ENCODE peak calls at places on chromosome 20, in four cellular contexts. Z is uterus, B is psoas muscle, X is left ventricle myocardium inferior. Y is an unnamed sample.
A peak's percentile ranks its signal among the peaks of the same experiment; 100 is the strongest.

GRCh38 chr20:59884494-59884893 is 48.9 kb downstream of the SYCP2 start:
- DNase-seq in Z (no peak), B (no peak), X (no peak), Y (no peak)

GRCh38 chr20:33657704-33658095 is 4.4 kb upstream of the C20orf144 start:
- DNase-seq in Z (no peak), B (no peak), X (peak; percentile 9), Y (peak; percentile 63)

GRCh38 chr20:34538671-34539123 is 19.8 kb upstream of the MAP1LC3A start:
- DNase-seq in Z (peak; percentile 33), B (peak; percentile 76), X (peak; percentile 48), Y (peak; percentile 81)

GRCh38 chr20:18754030-18754659 is 59.4 kb upstream of the SCP2D1 start:
- DNase-seq in Z (no peak), B (no peak), X (no peak), Y (no peak)

GRCh38 chr20:43969069-43969468 is 54.4 kb downstream of the TOX2 start:
- DNase-seq in Z (no peak), B (no peak), X (no peak), Y (no peak)

GRCh38 chr20:39800548-39800947 is 838.4 kb downstream of the DHX35 start:
- DNase-seq in Z (peak; percentile 25), B (peak; percentile 65), X (peak; percentile 56), Y (no peak)

GRCh38 chr20:42589976-42590639 is 599.6 kb downstream of the PTPRT start:
- DNase-seq in Z (no peak), B (no peak), X (no peak), Y (no peak)

GRCh38 chr20:5863040-5863811 is 87.1 kb downstream of the TRMT6 start:
- DNase-seq in Z (peak; percentile 15), B (peak; percentile 67), X (peak; percentile 15), Y (peak; percentile 76)

GRCh38 chr20:56324806-56325205 is 34.0 kb upstream of the FAM210B start:
- DNase-seq in Z (no peak), B (no peak), X (no peak), Y (no peak)

GRCh38 chr20:57656821-57657536 is 36.8 kb upstream of the ZBP1 start:
- DNase-seq in Z (peak; percentile 15), B (peak; percentile 44), X (peak; percentile 13), Y (peak; percentile 61)

GRCh38 chr20:23583526-23583925 is 15.2 kb upstream of the CST9L start:
- DNase-seq in Z (no peak), B (no peak), X (no peak), Y (no peak)

GRCh38 chr20:59004763-59005522 is 2.1 kb downstream of the CTSZ start:
- DNase-seq in Z (no peak), B (peak; percentile 73), X (peak; percentile 61), Y (peak; percentile 94)

GRCh38 chr20:44038681-44039123 is 124.0 kb downstream of the TOX2 start:
- DNase-seq in Z (no peak), B (no peak), X (no peak), Y (peak; percentile 61)

GRCh38 chr20:48794360-48794759 is 33.4 kb downstream of the PREX1 start:
- DNase-seq in Z (no peak), B (no peak), X (no peak), Y (peak; percentile 71)

GRCh38 chr20:34771680-34772081 is 53.8 kb downstream of the NCOA6 start:
- DNase-seq in Z (no peak), B (no peak), X (no peak), Y (no peak)

GRCh38 chr20:479487-479886 is 17.2 kb upstream of the TBC1D20 start:
- DNase-seq in Z (no peak), B (no peak), X (no peak), Y (no peak)

GRCh38 chr20:11965602-11966001 is 47.9 kb downstream of the BTBD3 start:
- DNase-seq in Z (no peak), B (no peak), X (no peak), Y (no peak)

GRCh38 chr20:38130687-38131587 is 34.1 kb downstream of the TGM2 start:
- DNase-seq in Z (no peak), B (peak; percentile 26), X (no peak), Y (peak; percentile 51)

GRCh38 chr20:33789109-33789857 is 21.9 kb upstream of the CHMP4B start:
- DNase-seq in Z (peak; percentile 79), B (peak; percentile 28), X (no peak), Y (no peak)

GRCh38 chr20:23193985-23194384 is 107.9 kb upstream of the CD93 start:
- DNase-seq in Z (no peak), B (no peak), X (no peak), Y (no peak)

GRCh38 chr20:38935285-38935684 is 9.1 kb downstream of the FAM83D start:
- DNase-seq in Z (no peak), B (no peak), X (no peak), Y (no peak)

GRCh38 chr20:23404196-23404595 is 17.1 kb downstream of the NAPB start:
- DNase-seq in Z (no peak), B (no peak), X (no peak), Y (no peak)

GRCh38 chr20:40948352-40949267 is 80.0 kb upstream of the TOP1 start:
- DNase-seq in Z (no peak), B (no peak), X (no peak), Y (no peak)

GRCh38 chr20:12660918-12661317 is 347.9 kb upstream of the SPTLC3 start:
- DNase-seq in Z (no peak), B (no peak), X (no peak), Y (no peak)

GRCh38 chr20:21557246-21557982 is 43.5 kb upstream of the NKX2-2 start:
- DNase-seq in Z (no peak), B (no peak), X (no peak), Y (no peak)

GRCh38 chr20:21554985-21555384 is 41.1 kb upstream of the NKX2-2 start:
- DNase-seq in Z (no peak), B (no peak), X (no peak), Y (no peak)

GRCh38 chr20:21556398-21556797 is 42.5 kb upstream of the NKX2-2 start:
- DNase-seq in Z (no peak), B (no peak), X (no peak), Y (no peak)

GRCh38 chr20:21554376-21554890 is 40.6 kb upstream of the NKX2-2 start:
- DNase-seq in Z (no peak), B (no peak), X (no peak), Y (no peak)

DNA sequence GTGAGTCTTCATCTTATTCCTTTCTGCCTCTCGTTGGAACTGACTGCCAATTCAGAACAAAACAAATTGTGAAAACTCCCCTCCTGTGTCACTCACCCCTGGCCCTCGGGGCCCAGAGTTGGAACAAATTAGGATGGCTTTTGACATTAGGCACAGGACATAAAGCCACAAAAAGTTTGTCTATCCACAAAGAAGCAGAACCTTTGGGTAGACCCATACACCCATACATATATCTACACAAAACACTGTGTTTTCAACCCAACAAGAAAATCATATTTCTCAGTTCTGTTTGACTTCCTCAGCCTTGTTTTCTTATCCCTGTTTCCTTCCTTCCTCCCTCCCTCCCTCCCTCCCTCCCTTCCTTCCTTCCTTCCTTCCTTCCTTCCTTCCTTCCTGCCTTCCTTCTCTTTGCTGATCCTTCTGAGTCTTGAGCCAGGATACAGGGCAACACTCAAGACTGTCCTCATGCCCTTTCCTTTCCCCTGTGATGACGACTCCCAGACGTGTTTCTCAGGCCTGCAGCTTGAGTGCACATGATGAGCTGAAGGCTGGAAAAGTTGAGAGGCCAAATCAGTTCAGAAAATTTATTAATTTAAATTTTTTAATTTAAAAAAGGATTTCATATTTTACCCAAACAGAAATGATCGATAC is 41.7 kb upstream of the NKX2-2 start:
- DNase-seq in Z (no peak), B (no peak), X (no peak), Y (no peak)
- H3K27me3 ChIP-seq in Z (no peaks in the 10 kb centered on the region), B (peaks cover 5% of the 10 kb centered on the region), X (peaks cover 83% of the 10 kb centered on the region), Y (peaks cover 7% of the 10 kb centered on the region)

DNA sequence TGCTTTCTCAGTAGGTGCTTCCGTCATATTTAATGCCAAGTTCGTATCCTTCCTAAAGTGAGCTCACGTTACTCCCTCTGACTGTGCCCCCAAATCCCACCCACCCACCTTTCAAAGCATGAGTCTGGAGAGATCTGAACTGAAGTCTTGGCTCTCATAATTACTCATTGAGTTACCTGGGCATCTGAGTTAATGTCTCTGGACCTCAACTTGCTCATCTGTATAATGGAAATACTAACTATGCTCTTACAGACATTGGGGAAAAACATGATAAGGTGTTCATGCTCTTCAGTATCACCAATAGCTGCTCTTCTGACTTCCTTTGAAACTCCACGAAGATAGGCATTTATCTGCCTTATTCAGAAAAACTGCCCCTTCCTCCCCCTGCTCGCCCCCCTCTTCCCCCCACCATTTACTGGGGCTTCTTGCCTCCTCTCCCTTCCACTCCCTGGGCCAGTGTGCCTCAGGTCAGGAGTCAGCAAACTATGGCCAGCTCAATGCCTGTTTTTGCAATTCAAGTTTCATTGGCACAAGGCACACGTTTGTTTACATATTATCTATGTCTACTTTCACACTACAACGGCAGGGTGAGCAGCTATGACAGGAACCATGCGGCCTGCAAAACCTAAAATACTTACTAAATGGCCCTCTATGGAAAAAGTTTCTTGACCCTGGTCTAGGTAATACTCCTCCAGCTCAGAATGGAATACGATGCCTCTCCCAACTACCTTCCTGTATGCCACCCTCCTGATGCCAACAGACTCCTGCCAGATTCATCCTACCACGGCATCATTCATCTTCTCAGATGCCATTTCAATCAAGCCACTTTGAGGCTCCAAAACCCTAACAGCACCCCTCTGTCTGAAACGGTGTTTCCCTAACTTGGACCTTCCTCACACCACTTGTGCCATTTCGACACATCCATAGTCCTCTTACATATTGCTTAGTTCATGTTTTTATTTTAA is 138.7 kb downstream of the ZMYND8 start:
- DNase-seq in Z (no peak), B (peak; percentile 3), X (no peak), Y (no peak)
- H3K4me3 ChIP-seq in Z (no peak overlapping the region), B (no peak overlapping the region), X (no peak overlapping the region), Y (no peak overlapping the region)

GRCh38 chr20:61130156-61130555 is 121.9 kb upstream of the CDH4 start:
- DNase-seq in Z (no peak), B (no peak), X (no peak), Y (no peak)

GRCh38 chr20:61135966-61136365 is 116.1 kb upstream of the CDH4 start:
- DNase-seq in Z (no peak), B (no peak), X (no peak), Y (no peak)

GRCh38 chr20:61135266-61135665 is 116.8 kb upstream of the CDH4 start:
- DNase-seq in Z (no peak), B (no peak), X (no peak), Y (no peak)

GRCh38 chr20:61131944-61132343 is 120.1 kb upstream of the CDH4 start:
- DNase-seq in Z (no peak), B (no peak), X (no peak), Y (no peak)

GRCh38 chr20:61134286-61135035 is 117.6 kb upstream of the CDH4 start:
- DNase-seq in Z (no peak), B (no peak), X (no peak), Y (no peak)
- H3K27me3 ChIP-seq in Z (no peaks in the 10 kb centered on the region), B (no peaks in the 10 kb centered on the region), X (peaks cover 95% of the 10 kb centered on the region), Y (peaks cover 8% of the 10 kb centered on the region)

DNA sequence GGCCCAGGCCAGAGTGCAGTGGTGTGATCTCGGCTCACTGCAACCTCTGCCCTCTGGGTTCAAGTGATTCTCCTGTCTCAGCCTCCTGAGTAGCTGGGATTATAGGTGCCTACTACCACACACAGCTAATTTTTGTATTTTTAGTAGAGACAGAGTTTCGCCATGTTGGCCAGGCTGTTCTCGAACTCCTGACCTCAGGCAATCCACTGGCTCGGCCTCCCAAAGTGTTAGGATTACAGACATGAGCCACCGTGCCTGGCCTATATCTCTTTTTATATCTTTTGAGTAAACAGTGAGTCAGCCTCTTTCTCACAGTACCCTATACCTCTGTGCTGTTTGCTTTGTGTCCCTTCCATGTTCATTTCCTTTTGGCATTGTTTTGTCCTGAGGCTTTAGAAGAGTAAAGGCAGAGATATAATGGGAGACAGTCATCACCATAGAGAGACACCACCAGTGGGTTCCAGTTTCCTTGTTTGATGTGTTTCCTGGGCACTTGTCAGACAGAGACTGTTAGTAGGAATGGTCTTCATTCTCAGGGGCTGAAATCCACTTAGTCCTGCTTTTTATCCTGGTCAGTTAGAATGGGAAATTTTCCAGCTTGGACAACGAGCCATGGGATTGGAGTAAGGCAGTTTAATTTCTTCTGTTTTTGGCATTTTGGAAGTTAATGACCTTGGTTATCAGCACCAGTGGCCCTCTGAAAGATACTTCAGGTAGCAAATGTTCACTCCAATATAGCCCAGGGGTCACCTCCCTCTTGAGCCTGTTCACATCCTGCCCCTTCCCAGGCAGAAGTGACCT is 32.2 kb upstream of the ASXL1 start:
- DNase-seq in Z (no peak), B (no peak), X (no peak), Y (no peak)
- H3K4me3 ChIP-seq in Z (no peak overlapping the region), B (no peak overlapping the region), X (no peak overlapping the region), Y (no peak overlapping the region)

Y was measured in spleen.